ENCODE peak calls at places on chromosomes 11 and 22, in seven cellular contexts. I is T-helper 22 cell, A is Right ventricle myocardium superior, N is mucosa of descending colon, Q is iPS-NIHi11, D is GM04503, S is M059J. M is an unnamed sample.

GRCh38 chr11:62611705-62612365 is 740 bp downstream of the EML3 start:
- DNase-seq in I (peak), N (peak), S (peak), Q (peak), D (no peak), A (peak), M (peak)

GRCh38 chr22:46028069-46028991 is 51.4 kb upstream of the WNT7B start:
- DNase-seq in N (peak), D (no peak), I (no peak), A (peak), Q (no peak), S (no peak), M (peak)

GRCh38 chr22:38315801-38316339 is 1.4 kb downstream of the CSNK1E start:
- DNase-seq in S (peak), I (no peak), N (no peak), D (no peak), A (no peak), Q (no peak), M (no peak)

GRCh38 chr11:17352925-17353227 is 1.3 kb downstream of the NCR3LG1 start:
- DNase-seq in D (no peak), Q (peak), S (peak), I (peak), A (peak), N (peak), M (peak)

GRCh38 chr11:7597620-7598019 is 75.7 kb downstream of the CYB5R2 start:
- DNase-seq in Q (no peak), I (no peak), A (no peak), D (no peak), S (no peak), N (peak), M (no peak)

GRCh38 chr11:61777234-61778090 is 14.9 kb downstream of the TMEM258 start:
- DNase-seq in D (no peak), A (peak), S (no peak), N (peak), Q (peak), I (peak), M (peak)

GRCh38 chr22:41445171-41446056 is 1.2 kb downstream of the TOB2 start:
- DNase-seq in S (peak), Q (no peak), I (no peak), N (peak), A (peak), D (no peak), M (peak)

GRCh38 chr22:19290400-19291217 is 910 bp downstream of the CLTCL1 start:
- DNase-seq in D (no peak), S (no peak), A (no peak), Q (no peak), I (no peak), N (peak), M (peak)

GRCh38 chr11:29161216-29161615 is 855.6 kb downstream of the KCNA4 start:
- DNase-seq in D (no peak), Q (no peak), N (no peak), A (no peak), I (no peak), S (peak), M (no peak)

GRCh38 chr11:62153087-62153395 is 29.2 kb downstream of the INCENP start:
- DNase-seq in A (no peak), S (no peak), N (no peak), I (no peak), Q (no peak), D (no peak), M (no peak)

GRCh38 chr11:18012906-18013781 is at the start of gene SERGEF:
- DNase-seq in D (peak), A (peak), N (peak), S (peak), Q (peak), I (peak), M (peak)

GRCh38 chr22:47333625-47334024 is 571.2 kb downstream of the TBC1D22A start:
- DNase-seq in I (no peak), D (peak), N (no peak), S (peak), A (no peak), Q (no peak), M (no peak)

GRCh38 chr11:94128171-94128745 is 383 bp upstream of the PANX1 start:
- DNase-seq in N (no peak), D (no peak), A (peak), S (no peak), Q (peak), I (no peak), M (peak)

GRCh38 chr11:76653674-76654309 is 16.8 kb downstream of the LRRC32 start:
- DNase-seq in A (peak), N (no peak), S (no peak), D (peak), Q (no peak), I (no peak), M (no peak)

GRCh38 chr22:17880468-17880867 is 106.2 kb upstream of the BID start:
- DNase-seq in I (no peak), Q (no peak), N (peak), A (no peak), S (no peak), D (no peak), M (no peak)

GRCh38 chr11:46356911-46357482 is 9.7 kb downstream of the DGKZ start:
- DNase-seq in N (no peak), I (no peak), D (no peak), Q (no peak), A (no peak), S (no peak), M (no peak)

GRCh38 chr11:69122642-69123431 is 32.9 kb upstream of the SMIM38 start:
- DNase-seq in Q (peak), S (peak), D (peak), N (peak), A (peak), I (peak), M (peak)

GRCh38 chr22:38215156-38216038 is 13.6 kb downstream of the MAFF start:
- DNase-seq in N (no peak), I (no peak), S (no peak), Q (no peak), A (no peak), D (no peak), M (no peak)

GRCh38 chr11:118406599-118407166 is 5.3 kb downstream of the ATP5MG start:
- DNase-seq in S (peak), I (no peak), N (no peak), A (no peak), Q (no peak), D (no peak), M (no peak)

GRCh38 chr22:49011769-49012598 is 815.7 kb downstream of the BRD1 start:
- DNase-seq in Q (no peak), S (no peak), A (no peak), I (no peak), D (no peak), N (no peak), M (peak)

GRCh38 chr22:20242393-20243175 is 25.5 kb downstream of the RTN4R start:
- DNase-seq in S (no peak), Q (no peak), D (no peak), A (no peak), I (peak), N (no peak), M (peak)

GRCh38 chr11:15941206-15941770 is 415.1 kb downstream of the SOX6 start:
- DNase-seq in I (no peak), D (peak), A (peak), N (no peak), Q (peak), S (no peak), M (peak)

GRCh38 chr11:117871160-117871559 is 5.3 kb downstream of the FXYD6 start:
- DNase-seq in N (no peak), I (no peak), S (no peak), Q (no peak), D (no peak), A (no peak), M (no peak)

GRCh38 chr11:9516113-9516512 is 55.3 kb downstream of the ZNF143 start:
- DNase-seq in A (no peak), Q (peak), D (no peak), I (no peak), N (peak), S (peak), M (peak)

GRCh38 chr11:74701351-74701750 is 29.9 kb downstream of the CHRDL2 start:
- DNase-seq in S (no peak), I (no peak), D (no peak), N (no peak), Q (peak), A (no peak), M (peak)

GRCh38 chr11:69915501-69916250 is 96.5 kb upstream of the FGF3 start:
- DNase-seq in D (peak), N (peak), I (no peak), A (peak), S (peak), Q (peak), M (peak)

GRCh38 chr11:8102965-8103364 is 22.0 kb downstream of the TUB start:
- DNase-seq in S (no peak), Q (no peak), I (no peak), D (no peak), A (no peak), N (no peak), M (no peak)

GRCh38 chr22:38570841-38571364 is 920 bp upstream of the DMC1 start:
- DNase-seq in Q (peak), A (peak), D (no peak), S (peak), I (no peak), N (peak), M (peak)

GRCh38 chr11:111494040-111494439 is 18.1 kb downstream of the BTG4 start:
- DNase-seq in Q (no peak), I (no peak), S (no peak), D (no peak), N (no peak), A (no peak), M (no peak)